ENCODE peak calls at places on chromosome 3, in six cellular contexts. U is hepatocyte, M is lower lobe of right lung, Z is upper lobe of left lung, T is tibial nerve, E is GM12878. N is an unnamed sample.
A peak's percentile ranks its signal among the peaks of the same experiment; 100 is the strongest.

GRCh38 chr3:184073621-184074020 is 20.8 kb downstream of the HTR3C start:
- DNase-seq in T (no peak), Z (no peak), M (no peak), U (no peak), E (no peak), N (no peak)

GRCh38 chr3:186057594-186057993 is 51.3 kb downstream of the ETV5 start:
- DNase-seq in Z (no peak), M (no peak), U (peak; percentile 40), E (no peak), T (no peak), N (no peak)

GRCh38 chr3:172213168-172213567 is 173.8 kb downstream of the FNDC3B start:
- DNase-seq in Z (no peak), T (no peak), M (no peak), U (peak; percentile 38), E (peak; percentile 49), N (no peak)

GRCh38 chr3:33128706-33129105 is 14.9 kb downstream of the CRTAP start:
- DNase-seq in T (no peak), M (no peak), Z (no peak), E (no peak), U (no peak), N (no peak)

GRCh38 chr3:131901686-131902085 is 133.1 kb downstream of the CPNE4 start:
- DNase-seq in Z (no peak), E (no peak), M (no peak), U (no peak), T (no peak), N (no peak)

GRCh38 chr3:47108546-47108945 is 55.4 kb downstream of the SETD2 start:
- DNase-seq in U (no peak), E (no peak), M (no peak), Z (no peak), T (no peak), N (no peak)

GRCh38 chr3:58334013-58334321 is 1.3 kb downstream of the PXK start:
- DNase-seq in E (no peak), T (no peak), M (no peak), U (no peak), Z (no peak), N (no peak)

GRCh38 chr3:14240366-14240765 is 61.7 kb downstream of the LSM3 start:
- DNase-seq in Z (no peak), E (no peak), M (no peak), U (no peak), T (no peak), N (no peak)

GRCh38 chr3:4222574-4222973 is 80.6 kb upstream of the SETMAR start:
- DNase-seq in E (no peak), Z (no peak), U (no peak), M (no peak), T (no peak), N (no peak)

GRCh38 chr3:188899887-188900286 is 271.9 kb upstream of the TPRG1 start:
- DNase-seq in M (no peak), U (no peak), E (no peak), Z (no peak), T (no peak), N (no peak)

GRCh38 chr3:57048728-57049127 is 11.7 kb upstream of the SPATA12 start:
- DNase-seq in M (no peak), Z (no peak), T (no peak), U (no peak), E (no peak), N (no peak)

GRCh38 chr3:127614928-127615592 is 13.9 kb upstream of the PODXL2 start:
- DNase-seq in T (no peak), Z (no peak), U (no peak), E (no peak), M (no peak), N (no peak)

GRCh38 chr3:57992430-57993213 is 15.6 kb upstream of the FLNB start:
- DNase-seq in E (no peak), Z (no peak), U (peak; percentile 48), T (no peak), M (no peak), N (peak; percentile 60)

GRCh38 chr3:65879372-65879771 is 159.3 kb downstream of the MAGI1 start:
- DNase-seq in T (no peak), E (no peak), U (no peak), Z (no peak), M (no peak), N (no peak)

GRCh38 chr3:24963762-24964625 is 464.1 kb upstream of the RARB start:
- DNase-seq in M (no peak), E (no peak), U (peak; percentile 63), Z (no peak), T (no peak), N (no peak)

GRCh38 chr3:65955792-65956477 is 82.8 kb downstream of the MAGI1 start:
- DNase-seq in M (no peak), U (peak; percentile 49), E (no peak), T (no peak), Z (no peak), N (peak; percentile 42)

GRCh38 chr3:38307599-38307998 is 25.5 kb downstream of the SLC22A14 start:
- DNase-seq in U (no peak), E (no peak), Z (peak; percentile 51), M (no peak), T (no peak), N (no peak)

GRCh38 chr3:120418866-120419490 is 31.8 kb downstream of the FSTL1 start:
- DNase-seq in T (no peak), E (no peak), Z (no peak), U (peak; percentile 77), M (peak; percentile 57), N (peak; percentile 63)

GRCh38 chr3:120415756-120416155 is 35.0 kb downstream of the FSTL1 start:
- DNase-seq in M (no peak), Z (no peak), U (no peak), T (no peak), E (no peak), N (no peak)

GRCh38 chr3:120418446-120418845 is 32.3 kb downstream of the FSTL1 start:
- DNase-seq in U (no peak), T (no peak), Z (no peak), E (no peak), M (no peak), N (no peak)

GRCh38 chr3:120416868-120417267 is 33.9 kb downstream of the FSTL1 start:
- DNase-seq in U (no peak), T (no peak), M (no peak), Z (no peak), E (no peak), N (no peak)

DNA sequence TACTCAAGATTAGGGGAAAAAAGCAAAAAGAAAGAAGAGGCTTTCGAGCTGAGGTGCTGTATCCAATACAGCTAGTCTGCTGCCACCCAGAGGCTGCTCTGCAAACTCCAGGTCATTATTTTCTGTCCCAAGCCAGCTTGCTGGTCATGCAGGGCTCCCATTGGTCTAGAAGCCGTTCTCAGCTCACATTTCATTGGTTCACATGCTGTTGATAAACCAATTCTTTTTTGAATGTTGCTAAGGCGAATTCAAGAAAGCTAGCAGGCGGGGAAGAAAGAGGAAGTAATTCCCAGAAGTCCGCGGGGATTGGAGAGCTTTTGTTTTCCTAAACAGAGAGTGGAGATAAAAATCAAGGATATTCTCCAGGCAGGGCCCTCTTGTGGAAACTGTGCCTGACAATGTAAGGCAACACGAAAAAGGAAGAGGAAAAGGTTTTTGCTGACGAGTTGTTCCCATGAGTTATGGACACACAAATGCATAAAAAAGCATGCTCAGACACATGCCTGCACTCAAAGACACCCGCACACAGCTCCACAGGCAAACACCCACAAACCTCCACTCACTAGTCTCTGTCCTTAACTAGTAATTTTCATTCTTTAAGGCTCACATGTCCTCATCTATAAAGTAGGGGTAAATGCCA is 33.4 kb downstream of the FSTL1 start:
- DNase-seq in E (peak; percentile 90), T (peak; percentile 97), U (peak; percentile 96), Z (no peak), M (peak; percentile 91), N (peak; percentile 96)
- H3K4me3 ChIP-seq in E (peak overlapping the region; percentile 66), T (peak overlapping the region; percentile 35), U (no peak overlapping the region), Z (peak overlapping the region; percentile 40), M (peak overlapping the region; percentile 36), N (no peak overlapping the region)

GRCh38 chr3:116111765-116112164 is 333.5 kb downstream of the LSAMP start:
- DNase-seq in U (no peak), T (no peak), Z (no peak), M (no peak), E (no peak), N (no peak)
- H3K4me3 ChIP-seq in U (no peak overlapping the region), T (no peak overlapping the region), Z (no peak overlapping the region), M (no peak overlapping the region), E (no peak overlapping the region), N (no peak overlapping the region)

GRCh38 chr3:165852150-165852549 is 14.9 kb upstream of the BCHE start:
- DNase-seq in T (no peak), E (no peak), U (no peak), Z (no peak), M (no peak), N (no peak)

GRCh38 chr3:165854696-165855095 is 17.5 kb upstream of the BCHE start:
- DNase-seq in E (no peak), T (no peak), U (peak; percentile 21), M (no peak), Z (no peak), N (no peak)

GRCh38 chr3:165852710-165853109 is 15.5 kb upstream of the BCHE start:
- DNase-seq in U (no peak), T (no peak), E (no peak), M (no peak), Z (no peak), N (no peak)

DNA sequence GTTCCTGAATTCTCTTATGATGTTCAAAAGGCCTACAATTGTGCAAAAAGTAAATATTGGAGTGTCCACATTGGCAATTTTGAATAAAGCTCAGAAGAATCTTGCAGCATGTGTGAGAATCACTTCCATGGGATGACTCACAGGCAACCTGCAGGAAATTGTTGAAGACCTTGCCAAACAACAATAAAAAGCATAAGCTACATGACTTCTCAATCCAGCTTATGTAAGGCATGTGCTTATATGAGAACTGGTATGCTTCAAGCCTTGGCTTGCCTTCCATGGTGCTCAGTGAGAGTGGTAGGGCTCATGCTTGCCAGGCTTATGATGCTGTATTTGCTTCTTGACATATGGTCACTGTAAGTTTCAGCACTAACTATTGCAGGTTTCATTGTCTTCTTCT is 18.4 kb upstream of the BCHE start:
- DNase-seq in U (no peak), M (no peak), E (no peak), Z (no peak), T (no peak), N (no peak)
- H3K4me3 ChIP-seq in U (no peak overlapping the region), M (no peak overlapping the region), E (no peak overlapping the region), Z (no peak overlapping the region), T (no peak overlapping the region), N (no peak overlapping the region)

GRCh38 chr3:193879864-193880242 is 256.1 kb upstream of the HES1 start:
- DNase-seq in Z (no peak), M (no peak), U (no peak), T (no peak), E (no peak), N (no peak)

GRCh38 chr3:193884011-193884410 is 251.9 kb upstream of the HES1 start:
- DNase-seq in E (no peak), Z (no peak), U (no peak), T (no peak), M (no peak), N (no peak)

GRCh38 chr3:193883551-193883950 is 252.4 kb upstream of the HES1 start:
- DNase-seq in Z (no peak), T (no peak), E (no peak), M (no peak), U (no peak), N (no peak)

GRCh38 chr3:193884652-193885051 is 251.3 kb upstream of the HES1 start:
- DNase-seq in U (no peak), M (no peak), E (no peak), Z (no peak), T (no peak), N (peak; percentile 54)

DNA sequence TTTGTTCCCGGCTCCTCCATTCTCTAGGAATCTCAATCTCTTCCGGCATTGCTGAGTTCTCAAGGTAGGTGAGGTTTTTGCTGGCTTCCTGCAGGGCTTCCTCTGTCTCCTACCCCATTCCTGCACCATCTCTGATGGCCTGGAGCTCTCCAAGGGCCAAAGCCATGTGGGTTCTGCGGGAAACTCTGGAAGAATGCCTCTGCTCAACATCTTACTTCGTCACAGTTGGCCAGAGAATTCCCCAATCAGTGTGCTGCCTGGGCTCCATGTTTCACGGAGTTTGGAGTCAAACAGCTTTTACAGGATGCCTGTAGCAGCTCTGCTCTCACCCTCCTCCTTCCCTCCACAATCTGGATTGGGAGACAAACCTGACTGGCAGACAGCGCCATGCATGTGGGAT is 253.9 kb upstream of the HES1 start:
- DNase-seq in T (no peak), Z (no peak), M (no peak), U (no peak), E (no peak), N (no peak)
- H3K4me3 ChIP-seq in T (no peak overlapping the region), Z (no peak overlapping the region), M (no peak overlapping the region), U (no peak overlapping the region), E (no peak overlapping the region), N (no peak overlapping the region)